ENCODE peak calls at places on chromosome 21, in ten cellular contexts. Y is adrenal gland; Q is effector memory CD4-positive, alpha-beta T cell; X is tibial nerve; T is epithelial cell of prostate; A is Karpas-422; D is colonic mucosa; G is endothelial cell of umbilical vein; I is uterus; M is Panc1. O is an unnamed sample.
A peak's percentile ranks its signal among the peaks of the same experiment; 100 is the strongest.

GRCh38 chr21:28148400-28149064 is 844.1 kb downstream of the LTN1 start:
- DNase-seq in Y (no peak), Q (no peak), X (no peak), T (no peak), A (no peak), D (no peak), G (no peak), I (no peak), M (no peak), O (no peak)

GRCh38 chr21:36699546-36700294 is 805 bp downstream of the SIM2 start:
- DNase-seq in Y (no peak), Q (no peak), X (no peak), T (no peak), A (no peak), D (no peak), G (no peak), I (no peak), M (no peak), O (no peak)

GRCh38 chr21:40208206-40208950 is 341.1 kb downstream of the PCP4 start:
- DNase-seq in Y (no peak), Q (no peak), X (no peak), T (no peak), A (no peak), D (no peak), G (no peak), I (no peak), M (no peak), O (no peak)

GRCh38 chr21:35179990-35180557 is 131.0 kb upstream of the RUNX1 start:
- DNase-seq in Y (no peak), Q (no peak), X (no peak), T (peak; percentile 60), A (no peak), D (no peak), G (no peak), I (no peak), M (peak; percentile 33), O (no peak)

GRCh38 chr21:36697473-36698159 is 1.3 kb upstream of the SIM2 start:
- DNase-seq in Y (no peak), Q (no peak), X (no peak), T (no peak), A (no peak), D (no peak), G (no peak), I (no peak), M (no peak), O (no peak)

GRCh38 chr21:37149411-37149810 is 76.4 kb downstream of the TTC3 start:
- DNase-seq in Y (no peak), Q (no peak), X (no peak), T (no peak), A (no peak), D (no peak), G (peak; percentile 37), I (no peak), M (no peak), O (no peak)

GRCh38 chr21:18759267-18759666 is 355.7 kb upstream of the TMPRSS15 start:
- DNase-seq in Y (no peak), Q (no peak), X (no peak), T (no peak), A (no peak), D (no peak), G (no peak), I (no peak), M (no peak), O (no peak)

GRCh38 chr21:30033441-30033840 is 93.6 kb upstream of the GRIK1 start:
- DNase-seq in Y (no peak), Q (no peak), X (no peak), T (no peak), A (no peak), D (no peak), G (no peak), I (no peak), M (no peak), O (no peak)

GRCh38 chr21:35019631-35020032 is 29.5 kb downstream of the RUNX1 start:
- DNase-seq in Y (no peak), Q (no peak), X (no peak), T (no peak), A (no peak), D (peak; percentile 87), G (no peak), I (no peak), M (no peak), O (no peak)

GRCh38 chr21:36624105-36624504 is 74.8 kb upstream of the SIM2 start:
- DNase-seq in Y (no peak), Q (no peak), X (no peak), T (no peak), A (no peak), D (no peak), G (no peak), I (no peak), M (no peak), O (no peak)

GRCh38 chr21:29256125-29256895 is 42.4 kb upstream of the BACH1 start:
- DNase-seq in Y (no peak), Q (no peak), X (no peak), T (no peak), A (no peak), D (no peak), G (peak; percentile 52), I (no peak), M (no peak), O (no peak)

GRCh38 chr21:25931791-25932190 is 197.0 kb downstream of the GABPA start:
- DNase-seq in Y (no peak), Q (no peak), X (no peak), T (no peak), A (no peak), D (no peak), G (no peak), I (no peak), M (no peak), O (no peak)

DNA sequence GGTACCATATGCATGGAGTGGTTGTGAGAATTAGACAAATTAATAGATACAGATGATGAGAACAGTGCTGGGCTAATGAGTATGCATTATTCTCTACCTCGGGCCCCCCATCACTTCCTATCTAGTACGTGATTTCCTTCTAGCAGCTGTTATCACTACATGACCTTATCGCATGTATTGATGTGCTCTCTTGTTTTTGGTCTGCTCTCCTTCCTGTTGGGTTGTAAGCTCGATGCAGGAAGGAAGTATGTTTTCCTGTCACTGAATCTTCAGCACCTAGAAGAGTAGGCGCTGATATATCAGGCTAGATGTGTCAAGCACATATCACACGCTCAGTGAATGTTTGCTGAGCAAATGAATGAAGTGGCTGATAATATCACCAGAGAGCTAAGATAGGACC is 43.9 kb upstream of the IFNAR2 start:
- DNase-seq in Y (no peak), Q (no peak), X (no peak), T (no peak), A (no peak), D (no peak), G (no peak), I (no peak), M (no peak), O (no peak)
- H3K27ac ChIP-seq in Y (no peak overlapping the region), Q (no peak overlapping the region), X (no peak overlapping the region), T (no peak overlapping the region), A (no peak overlapping the region), D (no peak overlapping the region), G (no peak overlapping the region), I (no peak overlapping the region), M (no peak overlapping the region), O (no peak overlapping the region)

GRCh38 chr21:14942801-14943490 is 121.9 kb downstream of the NRIP1 start:
- DNase-seq in Y (no peak), Q (no peak), X (no peak), T (no peak), A (no peak), D (no peak), G (no peak), I (no peak), M (no peak), O (no peak)
- H3K27ac ChIP-seq in Y (peak overlapping the region; percentile 22), Q (no peak overlapping the region), X (no peak overlapping the region), T (no peak overlapping the region), A (no peak overlapping the region), D (no peak overlapping the region), G (no peak overlapping the region), I (no peak overlapping the region), M (no peak overlapping the region), O (no peak overlapping the region)

DNA sequence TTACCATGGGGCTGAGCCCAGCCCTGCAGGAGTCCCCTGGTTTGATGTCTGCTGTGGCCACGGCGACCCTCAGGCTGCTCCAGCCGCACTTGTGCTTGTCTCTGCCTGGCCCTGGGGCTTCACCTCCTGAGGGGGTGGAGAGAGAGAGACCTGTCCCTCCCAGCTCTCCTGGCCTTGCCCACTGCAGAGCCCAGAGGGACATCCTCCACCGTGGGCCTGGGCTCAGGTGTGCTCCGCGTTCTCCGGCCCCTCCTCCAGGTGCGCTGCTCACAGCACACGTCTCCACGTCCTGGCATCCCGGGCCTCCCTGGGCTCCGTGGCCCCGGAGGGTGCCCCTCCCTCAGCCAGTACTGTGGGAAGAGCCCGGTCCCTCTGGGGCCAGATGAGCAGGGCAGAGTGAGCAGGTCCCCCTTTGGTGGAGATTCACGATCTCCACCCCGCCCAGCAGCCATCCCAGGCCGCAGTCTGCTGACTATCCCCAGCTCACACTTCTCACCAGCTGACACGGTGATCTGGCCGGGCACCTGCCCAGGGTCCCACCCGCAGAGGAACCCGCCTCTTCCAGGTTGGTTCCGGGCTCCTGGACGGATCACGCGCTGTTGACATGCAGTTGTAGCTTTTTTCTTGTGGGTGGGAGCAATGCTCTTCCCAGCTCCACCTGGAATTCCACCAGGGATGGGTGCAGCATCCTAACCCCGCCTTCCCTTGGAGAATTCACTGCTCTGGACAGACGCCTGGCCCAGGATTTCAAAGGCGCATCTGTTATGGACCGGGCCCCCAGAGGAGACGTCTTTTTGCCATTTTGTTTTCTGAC is 41.8 kb upstream of the POFUT2 start:
- DNase-seq in Y (peak; percentile 14), Q (no peak), X (no peak), T (no peak), A (no peak), D (peak; percentile 40), G (no peak), I (no peak), M (no peak), O (peak; percentile 67)
- H3K27ac ChIP-seq in Y (peak overlapping the region; percentile 71), Q (no peak overlapping the region), X (no peak overlapping the region), T (no peak overlapping the region), A (no peak overlapping the region), D (no peak overlapping the region), G (no peak overlapping the region), I (peak overlapping the region; percentile 76), M (peak overlapping the region; percentile 90), O (peak overlapping the region; percentile 62)

GRCh38 chr21:16418211-16418610 is 688.4 kb downstream of the USP25 start:
- DNase-seq in Y (no peak), Q (no peak), X (no peak), T (no peak), A (no peak), D (no peak), G (peak; percentile 56), I (no peak), M (no peak), O (no peak)
- H3K27ac ChIP-seq in Y (peak overlapping the region; percentile 84), Q (no peak overlapping the region), X (no peak overlapping the region), T (no peak overlapping the region), A (no peak overlapping the region), D (no peak overlapping the region), G (peak overlapping the region; percentile 85), I (peak overlapping the region; percentile 81), M (peak overlapping the region; percentile 70), O (peak overlapping the region; percentile 78)

O was measured in tibial artery.